ENCODE peak calls at places on chromosome 22, in seven cellular contexts. O is GM23338; M is gastrocnemius medialis; X is CD8-positive, alpha-beta memory T cell; J is BE2C; N is aorta; E is heart left ventricle. D is an unnamed sample.
A peak's percentile ranks its signal among the peaks of the same experiment; 100 is the strongest.

GRCh38 chr22:38214248-38215056 is 12.7 kb downstream of the MAFF start:
- DNase-seq in X (peak; percentile 70), E (no peak), N (peak; percentile 76), M (peak; percentile 62), O (peak; percentile 92), J (peak; percentile 91), D (peak; percentile 55)

GRCh38 chr22:24494182-24494534 is 974 bp upstream of the UPB1 start:
- DNase-seq in E (no peak), N (no peak), M (no peak), J (no peak), X (no peak), O (no peak), D (no peak)

GRCh38 chr22:38071421-38072321 is 12.3 kb downstream of the SLC16A8 start:
- DNase-seq in M (no peak), X (no peak), N (peak; percentile 23), J (no peak), O (no peak), E (no peak), D (no peak)

GRCh38 chr22:17810570-17811116 is 36.4 kb upstream of the BID start:
- DNase-seq in J (no peak), X (no peak), N (no peak), O (no peak), E (no peak), M (no peak), D (no peak)

GRCh38 chr22:31737932-31738331 is 12.0 kb downstream of the PRR14L start:
- DNase-seq in X (no peak), O (no peak), M (no peak), E (no peak), J (no peak), N (no peak), D (no peak)

GRCh38 chr22:35183917-35184316 is 73.4 kb upstream of the HMGXB4 start:
- DNase-seq in E (no peak), M (no peak), O (no peak), X (no peak), J (no peak), N (no peak), D (no peak)

GRCh38 chr22:33274214-33274828 is 216.1 kb upstream of the SYN3 start:
- DNase-seq in O (peak; percentile 91), M (no peak), E (no peak), X (no peak), N (no peak), J (peak; percentile 31), D (peak; percentile 32)

GRCh38 chr22:30396871-30397655 is at the start of gene SEC14L2:
- DNase-seq in E (peak; percentile 65), M (peak; percentile 41), N (peak; percentile 83), X (peak; percentile 63), J (peak; percentile 67), O (peak; percentile 85), D (peak; percentile 70)

GRCh38 chr22:28514314-28514713 is 165.3 kb downstream of the TTC28 start:
- DNase-seq in J (no peak), X (no peak), O (no peak), E (no peak), N (no peak), M (no peak), D (no peak)

GRCh38 chr22:30169002-30169401 is 77.6 kb downstream of the LIF start:
- DNase-seq in O (no peak), X (peak; percentile 56), N (no peak), M (no peak), E (no peak), J (no peak), D (no peak)

GRCh38 chr22:50577697-50577986 is 585 bp downstream of the CPT1B start:
- DNase-seq in J (no peak), O (peak; percentile 58), X (no peak), M (no peak), N (peak; percentile 46), E (no peak), D (no peak)

GRCh38 chr22:28674121-28674563 is 5.5 kb downstream of the TTC28 start:
- DNase-seq in E (no peak), M (no peak), J (no peak), N (no peak), O (no peak), X (peak; percentile 64), D (no peak)

GRCh38 chr22:24063986-24064385 is 52.9 kb downstream of the CABIN1 start:
- DNase-seq in N (no peak), O (no peak), M (no peak), E (no peak), X (no peak), J (no peak), D (no peak)

GRCh38 chr22:36471341-36471821 is 10.1 kb downstream of the TXN2 start:
- DNase-seq in M (no peak), J (no peak), X (no peak), E (no peak), N (no peak), O (no peak), D (no peak)

GRCh38 chr22:29697853-29698598 is 21.8 kb upstream of the CABP7 start:
- DNase-seq in N (no peak), E (no peak), O (no peak), X (no peak), M (no peak), J (no peak), D (no peak)

GRCh38 chr22:28012811-28013460 is 93.9 kb upstream of the PITPNB start:
- DNase-seq in J (no peak), M (no peak), X (no peak), O (no peak), N (no peak), E (no peak), D (no peak)

GRCh38 chr22:24510694-24511625 is 15.8 kb downstream of the UPB1 start:
- DNase-seq in X (no peak), E (no peak), O (no peak), M (peak; percentile 49), J (peak; percentile 70), N (peak; percentile 57), D (no peak)

GRCh38 chr22:28788601-28789000 is 11.8 kb downstream of the XBP1 start:
- DNase-seq in O (no peak), E (no peak), N (no peak), M (no peak), J (no peak), X (no peak), D (no peak)

GRCh38 chr22:17281026-17281809 is 62.0 kb upstream of the ADA2 start:
- DNase-seq in X (no peak), O (no peak), J (no peak), E (no peak), M (no peak), N (no peak), D (no peak)

GRCh38 chr22:20173246-20173645 is 22.4 kb upstream of the CCDC188 start:
- DNase-seq in X (no peak), M (no peak), N (no peak), J (no peak), E (no peak), O (peak; percentile 36), D (no peak)

GRCh38 chr22:20172038-20172613 is 21.3 kb upstream of the CCDC188 start:
- DNase-seq in E (no peak), N (no peak), M (no peak), O (no peak), X (no peak), J (no peak), D (no peak)

GRCh38 chr22:20169253-20169822 is 18.5 kb upstream of the CCDC188 start:
- DNase-seq in N (no peak), O (no peak), X (no peak), M (no peak), E (no peak), J (no peak), D (no peak)

GRCh38 chr22:20170170-20170569 is 19.3 kb upstream of the CCDC188 start:
- DNase-seq in M (no peak), X (no peak), J (no peak), N (no peak), O (no peak), E (no peak), D (no peak)

DNA sequence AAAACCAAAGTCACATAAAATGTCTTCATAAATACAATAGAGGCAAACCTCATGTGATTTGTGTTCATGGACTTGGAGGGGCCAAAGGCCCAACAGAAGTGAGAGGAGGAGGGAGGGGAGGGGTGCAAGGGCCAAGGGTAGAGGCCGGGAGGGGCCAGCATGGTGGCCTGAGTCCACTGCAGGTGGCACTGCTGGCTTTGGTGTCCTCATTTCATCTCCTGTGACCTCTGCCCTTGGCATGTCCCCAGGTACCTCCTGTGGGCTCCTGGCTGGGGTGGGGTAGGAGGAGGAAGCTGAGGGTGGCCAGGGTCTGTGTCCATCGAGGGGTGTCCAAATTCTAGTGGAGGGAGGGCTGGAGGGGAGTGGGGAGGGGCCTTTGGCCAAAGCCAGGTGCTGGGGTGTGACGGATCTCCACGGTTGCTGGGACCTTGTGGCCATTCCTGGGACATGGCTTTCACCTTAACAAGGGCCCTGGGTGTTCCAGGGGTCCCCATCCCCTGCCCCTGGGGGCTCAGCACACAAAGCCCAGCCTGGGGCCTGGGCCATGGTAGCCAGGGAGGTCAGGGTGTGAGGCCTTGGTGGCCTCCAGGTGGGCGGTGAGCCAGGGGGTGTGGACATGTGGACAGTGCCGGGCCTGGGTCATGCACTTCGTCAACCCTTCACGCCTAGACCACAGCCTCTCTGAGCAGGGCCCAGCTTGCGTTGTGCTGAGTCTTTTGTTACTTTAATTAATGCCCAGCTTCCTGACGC is 20.6 kb upstream of the CCDC188 start:
- DNase-seq in M (no peak), O (no peak), N (no peak), J (no peak), X (no peak), E (no peak), D (no peak)
- H3K27me3 ChIP-seq in M (no peaks in the 10 kb centered on the region), O (no peaks in the 10 kb centered on the region), N (no peaks in the 10 kb centered on the region), J (no peaks in the 10 kb centered on the region), X (peaks cover 13% of the 10 kb centered on the region), E (no peaks in the 10 kb centered on the region), D (no peaks in the 10 kb centered on the region)

GRCh38 chr22:20079745-20080444 is at the start of gene DGCR8:
- DNase-seq in M (peak; percentile 94), J (peak; percentile 96), X (peak; percentile 80), N (peak; percentile 95), O (peak; percentile 96), E (peak; percentile 96), D (peak; percentile 91)
- H3K4me1 ChIP-seq in M (peaks cover 50% of the 10 kb centered on the region), J (peaks cover 6% of the 10 kb centered on the region), X (peaks cover 37% of the 10 kb centered on the region), N (no peaks in the 10 kb centered on the region), O (peaks cover 7% of the 10 kb centered on the region), E (peaks cover 38% of the 10 kb centered on the region), D (peaks cover 42% of the 10 kb centered on the region)

GRCh38 chr22:49056301-49056700 is 771.4 kb downstream of the BRD1 start:
- DNase-seq in J (no peak), N (no peak), X (no peak), E (no peak), M (no peak), O (no peak), D (no peak)

GRCh38 chr22:49053574-49053973 is 774.1 kb downstream of the BRD1 start:
- DNase-seq in O (no peak), M (no peak), J (no peak), X (no peak), N (no peak), E (no peak), D (no peak)

GRCh38 chr22:49055406-49055805 is 772.3 kb downstream of the BRD1 start:
- DNase-seq in N (no peak), J (no peak), X (no peak), O (no peak), E (no peak), M (no peak), D (no peak)

GRCh38 chr22:49062155-49063039 is 765.3 kb downstream of the BRD1 start:
- DNase-seq in X (no peak), J (no peak), N (no peak), M (no peak), E (no peak), O (no peak), D (no peak)

GRCh38 chr22:49057910-49058309 is 769.8 kb downstream of the BRD1 start:
- DNase-seq in N (no peak), O (no peak), J (no peak), E (no peak), X (no peak), M (no peak), D (peak; percentile 3)
- H3K27me3 ChIP-seq in N (no peaks in the 10 kb centered on the region), O (no peaks in the 10 kb centered on the region), J (no peaks in the 10 kb centered on the region), E (peaks cover 11% of the 10 kb centered on the region), X (no peaks in the 10 kb centered on the region), M (no peaks in the 10 kb centered on the region), D (peaks cover 24% of the 10 kb centered on the region)

GRCh38 chr22:47112994-47113879 is 350.8 kb downstream of the TBC1D22A start:
- DNase-seq in J (peak; percentile 63), X (no peak), N (peak; percentile 36), O (no peak), E (no peak), M (no peak), D (peak; percentile 60)
- H3K4me1 ChIP-seq in J (peaks cover 4% of the 10 kb centered on the region), X (no peaks in the 10 kb centered on the region), N (no peaks in the 10 kb centered on the region), O (no peaks in the 10 kb centered on the region), E (no peaks in the 10 kb centered on the region), M (no peaks in the 10 kb centered on the region), D (no peaks in the 10 kb centered on the region)

D was measured in tibial artery.